ENCODE peak calls at places on chromosomes 12 and 14, in five cellular contexts. B is astrocyte of the cerebellum, A is fibroblast of lung, W is NB4, H is astrocyte of the spinal cord. G is an unnamed sample.
A peak's percentile ranks its signal among the peaks of the same experiment; 100 is the strongest.

GRCh38 chr14:41604793-41605534 is 1.7 kb upstream of the LRFN5 start:
- DNase-seq in B (peak; percentile 77), W (no peak), A (peak; percentile 87), H (peak; percentile 91), G (peak; percentile 66)

GRCh38 chr14:92362781-92363235 is 39.8 kb downstream of the SLC24A4 start:
- DNase-seq in W (no peak), H (no peak), B (no peak), A (no peak), G (peak; percentile 63)

GRCh38 chr14:101948666-101949205 is 15.6 kb upstream of the DYNC1H1 start:
- DNase-seq in A (no peak), H (no peak), W (peak; percentile 27), B (no peak), G (no peak)

GRCh38 chr12:20154060-20154459 is 214.3 kb upstream of the PDE3A start:
- DNase-seq in W (no peak), A (peak; percentile 42), H (peak; percentile 24), B (no peak), G (no peak)

GRCh38 chr12:57454566-57455373 is at the start of gene INHBE:
- DNase-seq in H (peak; percentile 89), A (peak; percentile 95), B (no peak), W (peak; percentile 79), G (peak; percentile 96)

GRCh38 chr14:31271648-31272047 is 64.1 kb upstream of the HECTD1 start:
- DNase-seq in A (no peak), H (no peak), W (no peak), B (no peak), G (no peak)

GRCh38 chr14:91380610-91381371 is 36.8 kb downstream of the CCDC88C start:
- DNase-seq in W (peak; percentile 94), H (peak; percentile 74), B (peak; percentile 72), A (peak; percentile 72), G (no peak)

GRCh38 chr14:102917469-102918211 is 4.8 kb upstream of the AMN start:
- DNase-seq in A (peak; percentile 39), H (peak; percentile 41), W (peak; percentile 68), B (no peak), G (peak; percentile 25)

GRCh38 chr12:130307859-130308258 is 29.8 kb upstream of the PIWIL1 start:
- DNase-seq in W (no peak), H (no peak), A (no peak), B (no peak), G (no peak)

GRCh38 chr12:53265783-53266182 is 2.3 kb upstream of the ESPL1 start:
- DNase-seq in W (no peak), A (no peak), B (no peak), H (no peak), G (no peak)

GRCh38 chr12:20044836-20045235 is 323.5 kb upstream of the PDE3A start:
- DNase-seq in W (no peak), H (peak; percentile 16), B (no peak), A (peak; percentile 54), G (peak; percentile 50)

GRCh38 chr14:101845896-101846295 is 84.4 kb downstream of the PPP2R5C start:
- DNase-seq in H (no peak), W (no peak), B (no peak), A (no peak), G (no peak)

GRCh38 chr14:85532570-85532969 is 2.6 kb downstream of the FLRT2 start:
- DNase-seq in H (no peak), A (no peak), B (no peak), W (no peak), G (no peak)

GRCh38 chr12:8037046-8037663 is 4.6 kb downstream of the FOXJ2 start:
- DNase-seq in H (no peak), A (no peak), W (peak; percentile 69), B (no peak), G (no peak)

GRCh38 chr12:25806271-25806670 is 152.2 kb upstream of the RASSF8 start:
- DNase-seq in W (peak; percentile 56), A (peak; percentile 64), H (peak; percentile 72), B (no peak), G (no peak)

GRCh38 chr12:12534134-12534866 is 28.4 kb downstream of the DUSP16 start:
- DNase-seq in B (no peak), A (no peak), W (no peak), H (no peak), G (no peak)

GRCh38 chr14:52327374-52328226 is 13.5 kb downstream of the PTGER2 start:
- DNase-seq in A (peak; percentile 82), B (no peak), H (peak; percentile 50), W (no peak), G (peak; percentile 56)

GRCh38 chr12:63880742-63881141 is 36.2 kb downstream of the SRGAP1 start:
- DNase-seq in B (no peak), A (no peak), H (no peak), W (no peak), G (no peak)

GRCh38 chr12:107731376-107731775 is 29.6 kb downstream of the PRDM4 start:
- DNase-seq in W (no peak), H (no peak), B (no peak), A (no peak), G (no peak)
- TF ChIP-seq CTCF in W (no peak), H (no peak), B (no peak), A (no peak), G (no peak)

DNA sequence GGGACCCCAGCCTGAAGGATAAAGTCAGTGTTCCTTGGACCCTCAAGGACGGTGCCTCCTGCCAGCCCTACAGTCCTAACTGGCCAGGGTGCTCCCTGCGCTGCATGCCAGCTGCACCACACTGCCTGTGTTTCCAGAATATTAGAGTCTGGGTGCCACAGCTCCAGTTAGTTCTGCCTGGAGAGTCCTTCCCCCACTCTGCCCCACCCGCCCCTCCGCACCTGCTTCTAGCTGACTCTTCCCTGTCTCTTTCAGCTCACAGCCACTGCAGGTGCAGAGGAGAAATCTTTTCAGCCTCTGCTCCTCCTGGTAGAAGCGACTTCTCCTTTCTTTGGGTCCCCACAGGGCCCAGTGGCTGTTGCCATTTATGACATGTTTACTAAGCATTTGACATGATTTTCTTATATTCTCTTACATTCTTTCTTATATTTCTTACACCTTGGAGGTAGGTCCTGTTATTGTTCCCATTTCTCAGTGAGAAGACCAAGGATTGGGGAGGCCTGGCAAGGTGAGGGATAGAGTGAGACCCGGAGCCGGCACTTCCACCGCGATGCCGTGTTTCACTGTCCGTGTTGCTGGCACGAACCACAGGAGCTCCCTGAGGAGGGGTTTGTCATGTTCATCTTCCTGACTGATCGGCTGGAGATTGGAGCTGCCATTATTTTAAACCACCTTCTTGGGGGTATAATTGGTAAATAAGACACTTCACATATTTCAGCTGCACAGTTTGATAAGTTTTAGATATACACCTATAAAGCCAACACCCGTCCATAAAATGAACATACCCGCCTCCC is 29.4 kb downstream of the SYNE3 start:
- DNase-seq in B (no peak), W (no peak), A (no peak), H (no peak), G (no peak)
- H3K4me3 ChIP-seq in B (no peak overlapping the region), W (no peak overlapping the region), A (no peak overlapping the region), H (no peak overlapping the region), G (no peak overlapping the region)

DNA sequence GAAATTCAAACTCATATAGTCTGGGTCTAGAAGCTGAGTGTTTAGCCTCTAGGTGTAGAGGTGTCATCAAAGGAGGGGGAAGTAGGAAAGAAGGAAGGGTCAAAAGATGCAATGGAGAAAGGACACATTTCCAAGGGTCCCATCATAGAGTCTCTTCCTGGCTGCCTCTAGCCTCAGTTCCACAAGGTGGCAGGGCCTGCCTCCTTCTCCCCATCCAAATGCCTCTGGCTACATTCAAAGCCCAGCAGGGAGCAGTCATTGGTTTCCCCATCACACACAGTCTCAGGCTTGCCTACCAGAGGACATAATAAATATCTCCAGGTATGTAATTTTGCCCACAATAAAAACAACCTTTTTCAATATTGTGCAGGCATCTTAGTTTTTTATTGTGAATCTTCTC is 2.1 kb upstream of the CCT2 start:
- DNase-seq in H (no peak), A (no peak), W (peak; percentile 60), B (no peak), G (no peak)
- TF ChIP-seq CTCF in H (no peak), A (peak; percentile 7), W (peak; percentile 32), B (no peak), G (no peak)

GRCh38 chr14:74421997-74422396 is 4.0 kb downstream of the SYNDIG1L start:
- DNase-seq in H (no peak), W (no peak), A (no peak), B (no peak), G (no peak)
- H3K4me3 ChIP-seq in H (no peak overlapping the region), W (no peak overlapping the region), A (no peak overlapping the region), B (no peak overlapping the region), G (no peak overlapping the region)

GRCh38 chr14:96915478-96915877 is 118.3 kb downstream of the VRK1 start:
- DNase-seq in H (no peak), A (no peak), W (no peak), B (no peak), G (no peak)
- TF ChIP-seq CTCF in H (no peak), A (no peak), W (no peak), B (no peak), G (no peak)

GRCh38 chr12:65598688-65599087 is 225.6 kb upstream of the HMGA2 start:
- DNase-seq in B (no peak), A (no peak), H (no peak), W (no peak), G (no peak)

GRCh38 chr12:65605019-65605418 is 219.3 kb upstream of the HMGA2 start:
- DNase-seq in A (peak; percentile 52), B (no peak), W (no peak), H (peak; percentile 57), G (no peak)

GRCh38 chr12:65602579-65603295 is 221.5 kb upstream of the HMGA2 start:
- DNase-seq in H (peak; percentile 97), A (peak; percentile 97), B (peak; percentile 87), W (peak; percentile 79), G (peak; percentile 91)

GRCh38 chr12:65603428-65604351 is 220.6 kb upstream of the HMGA2 start:
- DNase-seq in W (no peak), A (peak; percentile 81), B (peak; percentile 91), H (peak; percentile 95), G (peak; percentile 98)

DNA sequence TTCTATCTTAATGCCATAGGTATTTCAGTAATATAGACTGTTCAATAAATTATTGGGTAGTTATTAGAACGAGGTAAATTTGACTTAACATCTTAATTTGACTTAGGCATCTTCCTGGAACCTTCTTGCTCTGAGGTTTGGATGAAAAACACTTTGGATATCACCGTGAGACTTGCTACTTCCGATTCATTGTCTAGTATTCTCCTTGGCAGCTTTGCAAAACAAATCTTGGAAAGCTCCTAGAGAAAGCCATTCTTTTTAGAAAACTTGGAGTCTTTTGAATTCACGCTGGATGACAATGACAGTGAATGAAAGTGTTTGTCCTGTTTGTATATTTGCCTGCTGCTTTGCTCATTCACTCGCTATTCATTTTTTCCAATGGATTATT is 222.1 kb upstream of the HMGA2 start:
- DNase-seq in W (no peak), H (no peak), B (no peak), A (no peak), G (no peak)
- H3K4me3 ChIP-seq in W (no peak overlapping the region), H (no peak overlapping the region), B (no peak overlapping the region), A (no peak overlapping the region), G (peak overlapping the region; percentile 2)

GRCh38 chr12:30440826-30441602 is 254.7 kb downstream of the IPO8 start:
- DNase-seq in B (no peak), W (peak; percentile 34), H (no peak), A (peak; percentile 42), G (peak; percentile 13)
- TF ChIP-seq CTCF in B (peak; percentile 64), W (peak; percentile 58), H (peak; percentile 73), A (peak; percentile 78), G (peak; percentile 53)